ENCODE peak calls at places on chromosomes 6 and 20, in four cellular contexts. K, W, D and O are unnamed samples.

GRCh38 chr6:133637874-133638273 is 251.0 kb upstream of the TCF21 start:
- DNase-seq in K (no peak), W (no peak), D (no peak), O (no peak)

GRCh38 chr6:143579703-143580102 is 68.2 kb upstream of the FUCA2 start:
- DNase-seq in K (no peak), W (no peak), D (no peak), O (no peak)

GRCh38 chr6:99521557-99522286 is 6.5 kb upstream of the USP45 start:
- DNase-seq in K (no peak), W (no peak), D (no peak), O (no peak)

GRCh38 chr6:142207265-142207877 is 60.3 kb downstream of the VTA1 start:
- DNase-seq in K (peak), W (peak), D (peak), O (no peak)

GRCh38 chr6:161481786-161482516 is 208.1 kb upstream of the AGPAT4 start:
- DNase-seq in K (no peak), W (no peak), D (no peak), O (no peak)

GRCh38 chr6:158452191-158452590 is 107.7 kb upstream of the TMEM181 start:
- DNase-seq in K (no peak), W (no peak), D (no peak), O (no peak)

GRCh38 chr6:117317261-117317660 is 51.9 kb downstream of the VGLL2 start:
- DNase-seq in K (no peak), W (peak), D (no peak), O (no peak)

GRCh38 chr20:39829713-39830112 is 859.3 kb downstream of the MAFB start:
- DNase-seq in K (peak), W (no peak), D (no peak), O (peak)